ENCODE peak calls at places on chromosomes 1 and 21, in six cellular contexts. One of them, this sample, is unnamed.
A peak's percentile ranks its signal among the peaks of the same experiment; 100 is the strongest.

GRCh38 chr1:27542463-27543273 is 52.7 kb upstream of the WASF2 start:
- DNase-seq in PC-3: peak; percentile 99
- DNase-seq in GDM1: no peak
- DNase-seq in stimulated activated CD4-positive, alpha-beta T cell treated with anti-CD3 and anti-CD28 coated beads, TNF-alpha, amount 100 ng/mL, for 24 hours: no peak
- DNase-seq in iris pigment epithelial cell: peak; percentile 74
- DNase-seq in fibroblast of mammary gland: peak; percentile 76
- DNase-seq in this sample: no peak

GRCh38 chr1:237709355-237709754 is 181.4 kb downstream of the ZP4 start:
- DNase-seq in PC-3: no peak
- DNase-seq in GDM1: no peak
- DNase-seq in stimulated activated CD4-positive, alpha-beta T cell treated with anti-CD3 and anti-CD28 coated beads, TNF-alpha, amount 100 ng/mL, for 24 hours: no peak
- DNase-seq in iris pigment epithelial cell: no peak
- DNase-seq in fibroblast of mammary gland: no peak
- DNase-seq in this sample: no peak

GRCh38 chr1:43285269-43285986 is at the start of gene C1orf210:
- DNase-seq in PC-3: peak; percentile 90
- DNase-seq in GDM1: no peak
- DNase-seq in stimulated activated CD4-positive, alpha-beta T cell treated with anti-CD3 and anti-CD28 coated beads, TNF-alpha, amount 100 ng/mL, for 24 hours: no peak
- DNase-seq in iris pigment epithelial cell: no peak
- DNase-seq in fibroblast of mammary gland: no peak
- DNase-seq in this sample: no peak

GRCh38 chr1:41366428-41367101 is 5.3 kb downstream of the FOXO6 start:
- DNase-seq in PC-3: no peak
- DNase-seq in GDM1: peak; percentile 16
- DNase-seq in stimulated activated CD4-positive, alpha-beta T cell treated with anti-CD3 and anti-CD28 coated beads, TNF-alpha, amount 100 ng/mL, for 24 hours: no peak
- DNase-seq in iris pigment epithelial cell: no peak
- DNase-seq in fibroblast of mammary gland: no peak
- DNase-seq in this sample: no peak

GRCh38 chr1:28190337-28190979 is 14.0 kb upstream of the PTAFR start:
- DNase-seq in PC-3: peak; percentile 24
- DNase-seq in GDM1: no peak
- DNase-seq in stimulated activated CD4-positive, alpha-beta T cell treated with anti-CD3 and anti-CD28 coated beads, TNF-alpha, amount 100 ng/mL, for 24 hours: no peak
- DNase-seq in iris pigment epithelial cell: peak; percentile 27
- DNase-seq in fibroblast of mammary gland: no peak
- DNase-seq in this sample: no peak

GRCh38 chr21:14864211-14865021 is 200.4 kb downstream of the NRIP1 start:
- DNase-seq in PC-3: peak; percentile 80
- DNase-seq in GDM1: peak; percentile 65
- DNase-seq in stimulated activated CD4-positive, alpha-beta T cell treated with anti-CD3 and anti-CD28 coated beads, TNF-alpha, amount 100 ng/mL, for 24 hours: peak; percentile 19
- DNase-seq in iris pigment epithelial cell: peak; percentile 89
- DNase-seq in fibroblast of mammary gland: peak; percentile 84
- DNase-seq in this sample: peak; percentile 69

GRCh38 chr1:216447898-216448568 is 24.8 kb upstream of the USH2A start:
- DNase-seq in PC-3: peak; percentile 93
- DNase-seq in GDM1: no peak
- DNase-seq in stimulated activated CD4-positive, alpha-beta T cell treated with anti-CD3 and anti-CD28 coated beads, TNF-alpha, amount 100 ng/mL, for 24 hours: no peak
- DNase-seq in iris pigment epithelial cell: peak; percentile 35
- DNase-seq in fibroblast of mammary gland: no peak
- DNase-seq in this sample: no peak

GRCh38 chr1:39102537-39103320 is 76.6 kb downstream of the NDUFS5 start:
- DNase-seq in PC-3: peak; percentile 75
- DNase-seq in GDM1: peak; percentile 81
- DNase-seq in stimulated activated CD4-positive, alpha-beta T cell treated with anti-CD3 and anti-CD28 coated beads, TNF-alpha, amount 100 ng/mL, for 24 hours: no peak
- DNase-seq in iris pigment epithelial cell: peak; percentile 81
- DNase-seq in fibroblast of mammary gland: peak; percentile 82
- DNase-seq in this sample: peak; percentile 86

GRCh38 chr1:184187097-184187496 is 135.6 kb downstream of the TSEN15 start:
- DNase-seq in PC-3: no peak
- DNase-seq in GDM1: no peak
- DNase-seq in stimulated activated CD4-positive, alpha-beta T cell treated with anti-CD3 and anti-CD28 coated beads, TNF-alpha, amount 100 ng/mL, for 24 hours: no peak
- DNase-seq in iris pigment epithelial cell: no peak
- DNase-seq in fibroblast of mammary gland: no peak
- DNase-seq in this sample: no peak

GRCh38 chr1:58839147-58839795 is 55.4 kb upstream of the JUN start:
- DNase-seq in PC-3: no peak
- DNase-seq in GDM1: no peak
- DNase-seq in stimulated activated CD4-positive, alpha-beta T cell treated with anti-CD3 and anti-CD28 coated beads, TNF-alpha, amount 100 ng/mL, for 24 hours: no peak
- DNase-seq in iris pigment epithelial cell: no peak
- DNase-seq in fibroblast of mammary gland: no peak
- DNase-seq in this sample: peak; percentile 35

GRCh38 chr1:182170941-182171461 is 109.5 kb upstream of the ZNF648 start:
- DNase-seq in PC-3: no peak
- DNase-seq in GDM1: no peak
- DNase-seq in stimulated activated CD4-positive, alpha-beta T cell treated with anti-CD3 and anti-CD28 coated beads, TNF-alpha, amount 100 ng/mL, for 24 hours: no peak
- DNase-seq in iris pigment epithelial cell: no peak
- DNase-seq in fibroblast of mammary gland: no peak
- DNase-seq in this sample: peak; percentile 28

GRCh38 chr1:53306168-53306567 is 21.7 kb downstream of the LRP8 start:
- DNase-seq in PC-3: no peak
- DNase-seq in GDM1: no peak
- DNase-seq in stimulated activated CD4-positive, alpha-beta T cell treated with anti-CD3 and anti-CD28 coated beads, TNF-alpha, amount 100 ng/mL, for 24 hours: no peak
- DNase-seq in iris pigment epithelial cell: peak; percentile 22
- DNase-seq in fibroblast of mammary gland: no peak
- DNase-seq in this sample: no peak

GRCh38 chr1:109485001-109485400 is 1.3 kb downstream of the ATXN7L2 start:
- DNase-seq in PC-3: no peak
- DNase-seq in GDM1: no peak
- DNase-seq in stimulated activated CD4-positive, alpha-beta T cell treated with anti-CD3 and anti-CD28 coated beads, TNF-alpha, amount 100 ng/mL, for 24 hours: no peak
- DNase-seq in iris pigment epithelial cell: no peak
- DNase-seq in fibroblast of mammary gland: peak; percentile 37
- DNase-seq in this sample: no peak

GRCh38 chr1:192879416-192879815 is 70.6 kb downstream of the RGS2 start:
- DNase-seq in PC-3: no peak
- DNase-seq in GDM1: no peak
- DNase-seq in stimulated activated CD4-positive, alpha-beta T cell treated with anti-CD3 and anti-CD28 coated beads, TNF-alpha, amount 100 ng/mL, for 24 hours: no peak
- DNase-seq in iris pigment epithelial cell: peak; percentile 30
- DNase-seq in fibroblast of mammary gland: peak; percentile 14
- DNase-seq in this sample: no peak

GRCh38 chr1:1703796-1704195 is 11.2 kb upstream of the SLC35E2B start:
- DNase-seq in PC-3: no peak
- DNase-seq in GDM1: no peak
- DNase-seq in stimulated activated CD4-positive, alpha-beta T cell treated with anti-CD3 and anti-CD28 coated beads, TNF-alpha, amount 100 ng/mL, for 24 hours: no peak
- DNase-seq in iris pigment epithelial cell: no peak
- DNase-seq in fibroblast of mammary gland: no peak
- DNase-seq in this sample: no peak

GRCh38 chr21:35234725-35235124 is 185.6 kb upstream of the RUNX1 start:
- DNase-seq in PC-3: no peak
- DNase-seq in GDM1: peak; percentile 29
- DNase-seq in stimulated activated CD4-positive, alpha-beta T cell treated with anti-CD3 and anti-CD28 coated beads, TNF-alpha, amount 100 ng/mL, for 24 hours: no peak
- DNase-seq in iris pigment epithelial cell: peak; percentile 26
- DNase-seq in fibroblast of mammary gland: no peak
- DNase-seq in this sample: peak; percentile 80

GRCh38 chr1:47382399-47382983 is 33.6 kb upstream of the FOXE3 start:
- DNase-seq in PC-3: no peak
- DNase-seq in GDM1: no peak
- DNase-seq in stimulated activated CD4-positive, alpha-beta T cell treated with anti-CD3 and anti-CD28 coated beads, TNF-alpha, amount 100 ng/mL, for 24 hours: no peak
- DNase-seq in iris pigment epithelial cell: no peak
- DNase-seq in fibroblast of mammary gland: no peak
- DNase-seq in this sample: no peak

GRCh38 chr21:34510148-34511142 is 1.6 kb downstream of the KCNE1 start:
- DNase-seq in PC-3: peak; percentile 75
- DNase-seq in GDM1: peak; percentile 69
- DNase-seq in stimulated activated CD4-positive, alpha-beta T cell treated with anti-CD3 and anti-CD28 coated beads, TNF-alpha, amount 100 ng/mL, for 24 hours: peak; percentile 17
- DNase-seq in iris pigment epithelial cell: peak; percentile 74
- DNase-seq in fibroblast of mammary gland: peak; percentile 73
- DNase-seq in this sample: peak; percentile 72

GRCh38 chr1:63892632-63893395 is 119.0 kb downstream of the ROR1 start:
- DNase-seq in PC-3: peak; percentile 59
- DNase-seq in GDM1: peak; percentile 58
- DNase-seq in stimulated activated CD4-positive, alpha-beta T cell treated with anti-CD3 and anti-CD28 coated beads, TNF-alpha, amount 100 ng/mL, for 24 hours: no peak
- DNase-seq in iris pigment epithelial cell: peak; percentile 76
- DNase-seq in fibroblast of mammary gland: peak; percentile 75
- DNase-seq in this sample: peak; percentile 74

GRCh38 chr1:95230256-95230655 is 3.8 kb upstream of the RWDD3 start:
- DNase-seq in PC-3: no peak
- DNase-seq in GDM1: no peak
- DNase-seq in stimulated activated CD4-positive, alpha-beta T cell treated with anti-CD3 and anti-CD28 coated beads, TNF-alpha, amount 100 ng/mL, for 24 hours: no peak
- DNase-seq in iris pigment epithelial cell: no peak
- DNase-seq in fibroblast of mammary gland: no peak
- DNase-seq in this sample: no peak

GRCh38 chr1:147717051-147717705 is 43.2 kb downstream of the GJA5 start:
- DNase-seq in PC-3: peak; percentile 99
- DNase-seq in GDM1: no peak
- DNase-seq in stimulated activated CD4-positive, alpha-beta T cell treated with anti-CD3 and anti-CD28 coated beads, TNF-alpha, amount 100 ng/mL, for 24 hours: no peak
- DNase-seq in iris pigment epithelial cell: no peak
- DNase-seq in fibroblast of mammary gland: no peak
- DNase-seq in this sample: no peak

GRCh38 chr1:24683713-24684162 is 40.6 kb downstream of the SRRM1 start:
- DNase-seq in PC-3: peak; percentile 96
- DNase-seq in GDM1: no peak
- DNase-seq in stimulated activated CD4-positive, alpha-beta T cell treated with anti-CD3 and anti-CD28 coated beads, TNF-alpha, amount 100 ng/mL, for 24 hours: no peak
- DNase-seq in iris pigment epithelial cell: peak; percentile 97
- DNase-seq in fibroblast of mammary gland: peak; percentile 97
- DNase-seq in this sample: peak; percentile 86

GRCh38 chr21:36699026-36699545 is at the start of gene SIM2:
- DNase-seq in PC-3: peak; percentile 92
- DNase-seq in GDM1: no peak
- DNase-seq in stimulated activated CD4-positive, alpha-beta T cell treated with anti-CD3 and anti-CD28 coated beads, TNF-alpha, amount 100 ng/mL, for 24 hours: no peak
- DNase-seq in iris pigment epithelial cell: peak; percentile 27
- DNase-seq in fibroblast of mammary gland: peak; percentile 30
- DNase-seq in this sample: peak; percentile 53

GRCh38 chr1:207870279-207871031 is 40.5 kb downstream of the CD34 start:
- DNase-seq in PC-3: no peak
- DNase-seq in GDM1: no peak
- DNase-seq in stimulated activated CD4-positive, alpha-beta T cell treated with anti-CD3 and anti-CD28 coated beads, TNF-alpha, amount 100 ng/mL, for 24 hours: no peak
- DNase-seq in iris pigment epithelial cell: no peak
- DNase-seq in fibroblast of mammary gland: no peak
- DNase-seq in this sample: no peak

GRCh38 chr1:164683235-164683634 is 124.3 kb downstream of the PBX1 start:
- DNase-seq in PC-3: peak; percentile 91
- DNase-seq in GDM1: no peak
- DNase-seq in stimulated activated CD4-positive, alpha-beta T cell treated with anti-CD3 and anti-CD28 coated beads, TNF-alpha, amount 100 ng/mL, for 24 hours: no peak
- DNase-seq in iris pigment epithelial cell: no peak
- DNase-seq in fibroblast of mammary gland: no peak
- DNase-seq in this sample: no peak

GRCh38 chr1:50343323-50343722 is 79.9 kb downstream of the DMRTA2 start:
- DNase-seq in PC-3: no peak
- DNase-seq in GDM1: no peak
- DNase-seq in stimulated activated CD4-positive, alpha-beta T cell treated with anti-CD3 and anti-CD28 coated beads, TNF-alpha, amount 100 ng/mL, for 24 hours: no peak
- DNase-seq in iris pigment epithelial cell: no peak
- DNase-seq in fibroblast of mammary gland: no peak
- DNase-seq in this sample: no peak

GRCh38 chr21:44996501-44996921 is 56.7 kb downstream of the SLX9 start:
- DNase-seq in PC-3: no peak
- DNase-seq in GDM1: no peak
- DNase-seq in stimulated activated CD4-positive, alpha-beta T cell treated with anti-CD3 and anti-CD28 coated beads, TNF-alpha, amount 100 ng/mL, for 24 hours: no peak
- DNase-seq in iris pigment epithelial cell: no peak
- DNase-seq in fibroblast of mammary gland: no peak
- DNase-seq in this sample: no peak

GRCh38 chr1:5855196-5855897 is 136.9 kb downstream of the NPHP4 start:
- DNase-seq in PC-3: no peak
- DNase-seq in GDM1: no peak
- DNase-seq in stimulated activated CD4-positive, alpha-beta T cell treated with anti-CD3 and anti-CD28 coated beads, TNF-alpha, amount 100 ng/mL, for 24 hours: no peak
- DNase-seq in iris pigment epithelial cell: no peak
- DNase-seq in fibroblast of mammary gland: no peak
- DNase-seq in this sample: no peak

GRCh38 chr1:115807723-115808122 is 33.2 kb downstream of the NHLH2 start:
- DNase-seq in PC-3: peak; percentile 87
- DNase-seq in GDM1: peak; percentile 51
- DNase-seq in stimulated activated CD4-positive, alpha-beta T cell treated with anti-CD3 and anti-CD28 coated beads, TNF-alpha, amount 100 ng/mL, for 24 hours: peak; percentile 9
- DNase-seq in iris pigment epithelial cell: peak; percentile 75
- DNase-seq in fibroblast of mammary gland: peak; percentile 82
- DNase-seq in this sample: peak; percentile 80

GRCh38 chr21:15826147-15826780 is 96.5 kb downstream of the USP25 start:
- DNase-seq in PC-3: peak; percentile 84
- DNase-seq in GDM1: no peak
- DNase-seq in stimulated activated CD4-positive, alpha-beta T cell treated with anti-CD3 and anti-CD28 coated beads, TNF-alpha, amount 100 ng/mL, for 24 hours: no peak
- DNase-seq in iris pigment epithelial cell: peak; percentile 65
- DNase-seq in fibroblast of mammary gland: peak; percentile 64
- DNase-seq in this sample: peak; percentile 22

GRCh38 chr1:37858931-37859506 is 373 bp downstream of the MTF1 start:
- DNase-seq in PC-3: no peak
- DNase-seq in GDM1: no peak
- DNase-seq in stimulated activated CD4-positive, alpha-beta T cell treated with anti-CD3 and anti-CD28 coated beads, TNF-alpha, amount 100 ng/mL, for 24 hours: no peak
- DNase-seq in iris pigment epithelial cell: peak; percentile 70
- DNase-seq in fibroblast of mammary gland: peak; percentile 33
- DNase-seq in this sample: peak; percentile 43

GRCh38 chr21:36048357-36048756 is 12.0 kb downstream of the SETD4 start:
- DNase-seq in PC-3: no peak
- DNase-seq in GDM1: no peak
- DNase-seq in stimulated activated CD4-positive, alpha-beta T cell treated with anti-CD3 and anti-CD28 coated beads, TNF-alpha, amount 100 ng/mL, for 24 hours: no peak
- DNase-seq in iris pigment epithelial cell: no peak
- DNase-seq in fibroblast of mammary gland: no peak
- DNase-seq in this sample: no peak

GRCh38 chr1:85171721-85172120 is 29.1 kb downstream of the SYDE2 start:
- DNase-seq in PC-3: no peak
- DNase-seq in GDM1: no peak
- DNase-seq in stimulated activated CD4-positive, alpha-beta T cell treated with anti-CD3 and anti-CD28 coated beads, TNF-alpha, amount 100 ng/mL, for 24 hours: no peak
- DNase-seq in iris pigment epithelial cell: no peak
- DNase-seq in fibroblast of mammary gland: no peak
- DNase-seq in this sample: no peak

GRCh38 chr1:235069577-235070563 is 58.8 kb downstream of the TOMM20 start:
- DNase-seq in PC-3: peak; percentile 95
- DNase-seq in GDM1: no peak
- DNase-seq in stimulated activated CD4-positive, alpha-beta T cell treated with anti-CD3 and anti-CD28 coated beads, TNF-alpha, amount 100 ng/mL, for 24 hours: no peak
- DNase-seq in iris pigment epithelial cell: peak; percentile 42
- DNase-seq in fibroblast of mammary gland: peak; percentile 99
- DNase-seq in this sample: peak; percentile 96